ENCODE peak calls at places on chromosomes 12 and 14, in seven cellular contexts. E is H9, F is IMR-90, Y is brain microvascular endothelial cell, M is GM12865, O is GM12864, C is upper lobe of right lung. K is an unnamed sample.

GRCh38 chr12:46585854-46586621 is 213.5 kb upstream of the SLC38A2 start:
- DNase-seq in E (peak), F (peak), Y (peak), M (peak), O (peak), C (peak), K (peak)

GRCh38 chr12:26740348-26740747 is 92.6 kb downstream of the ITPR2 start:
- DNase-seq in E (no peak), F (no peak), Y (no peak), M (no peak), O (no peak), C (no peak), K (no peak)

GRCh38 chr12:76878045-76878898 is 547 bp downstream of the CSRP2 start:
- DNase-seq in E (peak), F (no peak), Y (no peak), M (peak), O (no peak), C (no peak), K (peak)

GRCh38 chr12:28955491-28955890 is 193.6 kb upstream of the FAR2 start:
- DNase-seq in E (no peak), F (peak), Y (peak), M (no peak), O (no peak), C (no peak), K (no peak)

GRCh38 chr14:20698018-20698329 is 9.4 kb downstream of the ANG start:
- DNase-seq in E (no peak), F (no peak), Y (no peak), M (no peak), O (no peak), C (no peak), K (no peak)

GRCh38 chr14:100213956-100214767 is 24.8 kb upstream of the YY1 start:
- DNase-seq in E (peak), F (peak), Y (no peak), M (peak), O (peak), C (peak), K (peak)

GRCh38 chr12:44874981-44875416 is 1.1 kb downstream of the NELL2 start:
- DNase-seq in E (peak), F (no peak), Y (no peak), M (peak), O (no peak), C (no peak), K (peak)

GRCh38 chr12:111503116-111503515 is 96.0 kb downstream of the ATXN2 start:
- DNase-seq in E (no peak), F (peak), Y (no peak), M (no peak), O (no peak), C (no peak), K (no peak)

GRCh38 chr12:13534645-13535398 is 338.3 kb downstream of the EMP1 start:
- DNase-seq in E (peak), F (peak), Y (peak), M (peak), O (no peak), C (peak), K (peak)

GRCh38 chr12:15863258-15863835 is 18.8 kb upstream of the STRAP start:
- DNase-seq in E (no peak), F (peak), Y (no peak), M (no peak), O (no peak), C (no peak), K (no peak)

GRCh38 chr12:54935235-54935951 is 49.2 kb downstream of the TESPA1 start:
- DNase-seq in E (no peak), F (peak), Y (peak), M (peak), O (peak), C (no peak), K (peak)

GRCh38 chr12:106122004-106122403 is 16.8 kb downstream of the NUAK1 start:
- DNase-seq in E (no peak), F (no peak), Y (no peak), M (no peak), O (no peak), C (no peak), K (no peak)

GRCh38 chr14:103528512-103529382 is at the start of gene TRMT61A:
- DNase-seq in E (peak), F (peak), Y (peak), M (peak), O (no peak), C (peak), K (peak)

GRCh38 chr14:63006515-63006914 is 38.7 kb downstream of the KCNH5 start:
- DNase-seq in E (no peak), F (no peak), Y (no peak), M (peak), O (peak), C (no peak), K (no peak)

GRCh38 chr14:30621954-30622830 is at the start of gene SCFD1:
- DNase-seq in E (peak), F (peak), Y (peak), M (peak), O (peak), C (peak), K (peak)

GRCh38 chr14:100439781-100440180 is 116.6 kb downstream of the SLC25A47 start:
- DNase-seq in E (no peak), F (no peak), Y (no peak), M (no peak), O (no peak), C (no peak), K (no peak)

GRCh38 chr12:90970471-90970870 is 15.5 kb upstream of the CCER1 start:
- DNase-seq in E (no peak), F (peak), Y (no peak), M (no peak), O (no peak), C (no peak), K (no peak)

GRCh38 chr12:1281683-1282366 is 290.8 kb downstream of the ERC1 start:
- DNase-seq in E (no peak), F (peak), Y (peak), M (no peak), O (no peak), C (no peak), K (no peak)

GRCh38 chr12:88308825-88309224 is 166.7 kb downstream of the TMTC3 start:
- DNase-seq in E (no peak), F (peak), Y (peak), M (no peak), O (no peak), C (no peak), K (no peak)

GRCh38 chr12:6684609-6685008 is 4.6 kb downstream of the ZNF384 start:
- DNase-seq in E (no peak), F (peak), Y (no peak), M (peak), O (no peak), C (no peak), K (peak)

GRCh38 chr14:104792101-104792884 is 3.3 kb downstream of the AKT1 start:
- DNase-seq in E (no peak), F (no peak), Y (no peak), M (no peak), O (no peak), C (peak), K (no peak)

GRCh38 chr14:59161571-59162175 is 26.8 kb upstream of the DAAM1 start:
- DNase-seq in E (no peak), F (peak), Y (peak), M (peak), O (no peak), C (no peak), K (peak)

GRCh38 chr12:102053062-102053349 is 8.8 kb downstream of the WASHC3 start:
- DNase-seq in E (no peak), F (no peak), Y (no peak), M (no peak), O (no peak), C (no peak), K (no peak)

GRCh38 chr14:95516554-95517209 is at the start of gene SYNE3:
- DNase-seq in E (no peak), F (no peak), Y (no peak), M (peak), O (no peak), C (peak), K (peak)

DNA sequence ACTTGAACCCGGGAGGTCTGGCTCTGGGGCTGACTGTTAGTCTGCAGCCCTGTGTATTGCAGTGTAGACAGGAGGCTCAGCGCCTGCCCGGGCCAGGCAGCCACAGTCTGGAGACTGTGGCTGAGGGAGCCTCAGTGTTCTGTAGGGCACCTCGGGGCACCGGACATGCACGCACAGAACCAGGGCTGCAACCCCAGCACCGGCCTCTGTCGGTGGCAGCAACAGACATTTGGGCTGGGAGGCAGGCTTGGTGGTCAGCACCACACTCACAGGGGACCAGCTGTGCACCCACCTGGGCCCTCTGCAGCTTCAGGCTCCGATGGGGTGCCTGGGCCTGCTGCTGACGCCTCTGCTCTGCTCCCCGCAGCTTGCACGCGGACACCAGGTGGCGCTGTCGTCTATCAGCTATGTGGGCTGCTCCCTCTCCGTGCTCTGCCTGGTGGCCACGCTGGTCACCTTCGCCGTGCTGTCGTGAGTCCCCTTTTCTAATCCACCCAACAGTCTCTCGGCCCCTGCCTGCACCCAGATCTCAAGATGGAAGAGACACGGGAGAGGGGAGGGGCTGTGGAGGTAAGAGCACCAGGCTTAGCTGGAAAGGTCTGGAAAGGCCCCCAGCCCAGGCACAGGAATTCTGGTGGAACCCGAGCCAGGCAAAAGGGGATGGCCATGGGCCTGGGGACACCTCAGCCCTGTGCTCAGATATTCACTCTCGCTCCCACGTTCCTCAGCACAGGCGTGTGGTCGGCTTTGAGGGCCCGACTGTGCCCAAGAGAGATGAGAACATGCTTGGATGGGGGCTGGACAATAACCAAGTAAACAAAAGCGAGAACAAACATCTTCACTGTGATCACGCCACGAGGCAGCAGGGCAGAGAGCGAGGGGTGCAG is 151.0 kb downstream of the ADGRD1 start:
- DNase-seq in E (peak), F (peak), Y (peak), M (peak), O (no peak), C (peak), K (peak)
- TF ChIP-seq CTCF in E (peak), F (peak), Y (peak), M (peak), O (peak), C (peak), K (peak)

GRCh38 chr14:66507722-66508546 is at the start of gene GPHN:
- DNase-seq in E (peak), F (peak), Y (peak), M (peak), O (peak), C (peak), K (peak)
- TF ChIP-seq CTCF in E (peak), F (peak), Y (peak), M (peak), O (peak), C (peak), K (no peak)

DNA sequence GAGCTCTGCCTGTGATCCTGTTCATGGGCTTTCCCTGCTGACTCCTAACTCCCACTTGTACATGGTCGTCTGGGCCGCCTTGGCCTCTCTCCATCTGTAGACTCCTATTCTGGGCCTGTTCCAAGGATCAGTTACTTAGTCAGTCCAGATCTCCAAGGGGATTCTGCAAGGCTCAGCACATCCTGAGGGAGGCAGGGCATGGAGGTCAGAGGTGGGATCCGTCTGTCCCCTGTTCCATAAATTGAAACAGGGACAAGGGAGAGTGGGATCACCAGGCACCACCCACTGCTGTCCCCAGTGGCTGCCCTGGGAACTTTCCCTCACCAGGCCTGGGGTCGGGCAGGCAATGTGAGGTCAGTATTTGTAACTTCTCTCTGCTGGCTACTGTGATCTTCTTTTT is 43.5 kb downstream of the KCTD10 start:
- DNase-seq in E (peak), F (no peak), Y (no peak), M (no peak), O (no peak), C (no peak), K (no peak)
- TF ChIP-seq CTCF in E (peak), F (no peak), Y (peak), M (peak), O (peak), C (peak), K (no peak)

GRCh38 chr14:40417777-40418401 is 985.7 kb upstream of the FBXO33 start:
- DNase-seq in E (peak), F (no peak), Y (no peak), M (peak), O (no peak), C (no peak), K (peak)
- TF ChIP-seq CTCF in E (peak), F (no peak), Y (no peak), M (peak), O (peak), C (peak), K (peak)

DNA sequence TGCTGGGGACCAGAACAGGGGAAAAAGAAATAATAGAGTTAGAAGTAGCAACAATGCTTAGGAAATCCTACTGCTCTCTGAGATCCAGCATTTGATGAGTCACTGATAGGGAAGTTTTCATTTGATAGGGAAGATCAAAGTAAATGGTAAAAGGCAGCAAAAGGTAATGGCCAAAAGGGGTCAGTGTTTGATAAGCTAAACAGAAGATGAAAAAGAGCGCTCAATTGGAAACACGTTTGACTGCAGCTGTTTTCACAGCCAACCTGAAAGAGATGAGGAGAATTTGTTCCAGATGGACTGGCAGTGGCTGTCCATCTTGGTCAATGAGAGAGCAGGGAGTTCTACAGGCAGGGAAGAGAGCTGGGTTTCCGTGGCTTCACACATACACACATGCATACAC is 264.2 kb downstream of the TMEM132C start:
- DNase-seq in E (no peak), F (no peak), Y (no peak), M (peak), O (no peak), C (no peak), K (no peak)
- TF ChIP-seq CTCF in E (peak), F (no peak), Y (no peak), M (no peak), O (no peak), C (no peak), K (no peak)

GRCh38 chr14:71304588-71305133 is 397.4 kb downstream of the PCNX1 start:
- DNase-seq in E (no peak), F (no peak), Y (no peak), M (no peak), O (no peak), C (no peak), K (no peak)

GRCh38 chr14:71311061-71311460 is 403.8 kb downstream of the PCNX1 start:
- DNase-seq in E (no peak), F (no peak), Y (no peak), M (no peak), O (no peak), C (no peak), K (no peak)

GRCh38 chr14:71308671-71309070 is 401.4 kb downstream of the PCNX1 start:
- DNase-seq in E (no peak), F (no peak), Y (no peak), M (no peak), O (no peak), C (no peak), K (no peak)

GRCh38 chr14:71314717-71315116 is 407.5 kb downstream of the PCNX1 start:
- DNase-seq in E (peak), F (no peak), Y (no peak), M (no peak), O (no peak), C (no peak), K (no peak)

GRCh38 chr14:71309756-71310155 is 402.5 kb downstream of the PCNX1 start:
- DNase-seq in E (no peak), F (no peak), Y (no peak), M (no peak), O (no peak), C (no peak), K (no peak)
- TF ChIP-seq CTCF in E (peak), F (no peak), Y (peak), M (no peak), O (no peak), C (no peak), K (no peak)

GRCh38 chr14:47207636-47208035 is 467.8 kb downstream of the MDGA2 start:
- DNase-seq in E (no peak), F (no peak), Y (peak), M (no peak), O (no peak), C (no peak), K (no peak)
- TF ChIP-seq CTCF in E (no peak), F (no peak), Y (peak), M (no peak), O (no peak), C (no peak), K (no peak)

GRCh38 chr12:57632369-57632897 is 568 bp downstream of the B4GALNT1 start:
- DNase-seq in E (peak), F (no peak), Y (no peak), M (no peak), O (no peak), C (no peak), K (peak)
- TF ChIP-seq CTCF in E (no peak), F (no peak), Y (no peak), M (no peak), O (no peak), C (no peak), K (no peak)